ENCODE peak calls at places on chromosome 12, in four cellular contexts. Y, L, B and E are unnamed samples.

GRCh38 chr12:2456813-2457186 is 338.0 kb upstream of the FKBP4 start:
- DNase-seq in L (no peak), Y (no peak), B (no peak), E (no peak)

GRCh38 chr12:11553871-11554533 is 95.5 kb upstream of the ETV6 start:
- DNase-seq in B (no peak), Y (peak; percentile 71), L (peak; percentile 36), E (no peak)

GRCh38 chr12:55797550-55797949 is 20.0 kb downstream of the SARNP start:
- DNase-seq in B (no peak), L (no peak), Y (no peak), E (no peak)

GRCh38 chr12:52363111-52363679 is 4.1 kb downstream of the KRT85 start:
- DNase-seq in B (no peak), L (no peak), Y (no peak), E (no peak)

GRCh38 chr12:128920468-128920867 is 67.2 kb downstream of the GLT1D1 start:
- DNase-seq in B (no peak), Y (peak; percentile 54), L (no peak), E (peak; percentile 23)

GRCh38 chr12:106178582-106178981 is 39.8 kb upstream of the NUAK1 start:
- DNase-seq in Y (no peak), B (no peak), L (no peak), E (no peak)

GRCh38 chr12:118256352-118256751 is 116.4 kb downstream of the TAOK3 start:
- DNase-seq in Y (no peak), B (no peak), L (no peak), E (no peak)

GRCh38 chr12:47216150-47216677 is 136.5 kb upstream of the AMIGO2 start:
- DNase-seq in L (no peak), Y (no peak), B (no peak), E (no peak)

GRCh38 chr12:115323223-115323905 is 639.4 kb upstream of the TBX3 start:
- DNase-seq in B (no peak), Y (no peak), L (no peak), E (no peak)

GRCh38 chr12:88035271-88035906 is 6.2 kb upstream of the C12orf50 start:
- DNase-seq in Y (peak; percentile 94), L (peak; percentile 86), B (peak; percentile 89), E (peak; percentile 91)

GRCh38 chr12:78674311-78675085 is 190.1 kb upstream of the SYT1 start:
- DNase-seq in L (no peak), B (no peak), Y (no peak), E (no peak)

GRCh38 chr12:24839268-24839791 is 109.6 kb downstream of the BCAT1 start:
- DNase-seq in B (no peak), Y (no peak), L (no peak), E (no peak)

GRCh38 chr12:4454315-4454860 is 8.8 kb upstream of the FGF6 start:
- DNase-seq in Y (no peak), B (no peak), L (no peak), E (no peak)

GRCh38 chr12:107418976-107419375 is 266.6 kb upstream of the PWP1 start:
- DNase-seq in Y (no peak), L (no peak), B (no peak), E (no peak)

GRCh38 chr12:101967506-101967905 is 90.1 kb downstream of the DRAM1 start:
- DNase-seq in B (no peak), Y (no peak), L (no peak), E (no peak)

GRCh38 chr12:52615208-52615868 is 3.0 kb downstream of the KRT73 start:
- DNase-seq in Y (no peak), L (no peak), B (no peak), E (no peak)

GRCh38 chr12:104291867-104292524 is 11.5 kb upstream of the EID3 start:
- DNase-seq in Y (no peak), B (no peak), L (no peak), E (no peak)

GRCh38 chr12:69419701-69420100 is 50.5 kb upstream of the FRS2 start:
- DNase-seq in Y (no peak), L (no peak), B (no peak), E (no peak)

GRCh38 chr12:15830538-15830937 is 41.4 kb upstream of the EPS8 start:
- DNase-seq in Y (no peak), L (no peak), B (no peak), E (no peak)

GRCh38 chr12:91618281-91618680 is 435.7 kb upstream of the DCN start:
- DNase-seq in B (no peak), Y (no peak), L (no peak), E (no peak)

GRCh38 chr12:60501124-60501729 is 905.4 kb downstream of the SLC16A7 start:
- DNase-seq in L (no peak), B (no peak), Y (peak; percentile 18), E (no peak)

GRCh38 chr12:116606397-116606796 is 47.2 kb downstream of the MAP1LC3B2 start:
- DNase-seq in B (no peak), Y (no peak), L (no peak), E (no peak)

GRCh38 chr12:31732926-31733548 is 4.2 kb upstream of the AMN1 start:
- DNase-seq in L (peak; percentile 42), B (no peak), Y (peak; percentile 64), E (no peak)

GRCh38 chr12:42296503-42297109 is 29.3 kb downstream of the ZCRB1 start:
- DNase-seq in Y (no peak), L (no peak), B (no peak), E (no peak)

GRCh38 chr12:8658361-8658760 is 4.3 kb downstream of the MFAP5 start:
- DNase-seq in Y (no peak), B (no peak), L (no peak), E (no peak)

GRCh38 chr12:115468087-115468510 is 784.1 kb upstream of the TBX3 start:
- DNase-seq in L (peak; percentile 26), Y (peak; percentile 87), B (no peak), E (no peak)

GRCh38 chr12:130192667-130193345 is 30.5 kb downstream of the FZD10 start:
- DNase-seq in B (no peak), Y (no peak), L (peak; percentile 28), E (no peak)

GRCh38 chr12:47730341-47730744 is 5.1 kb upstream of the ENDOU start:
- DNase-seq in B (no peak), L (no peak), Y (no peak), E (no peak)

GRCh38 chr12:38919191-38919590 is 13.8 kb upstream of the CPNE8 start:
- DNase-seq in L (no peak), B (no peak), Y (no peak), E (no peak)

GRCh38 chr12:105957058-105957457 is 181.7 kb downstream of the NUAK1 start:
- DNase-seq in L (no peak), B (no peak), Y (no peak), E (no peak)

GRCh38 chr12:132413931-132414588 is 75.9 kb upstream of the FBRSL1 start:
- DNase-seq in L (peak; percentile 71), Y (peak; percentile 43), B (no peak), E (no peak)

GRCh38 chr12:34388636-34389377 is 366.5 kb downstream of the ALG10 start:
- DNase-seq in L (no peak), Y (no peak), B (no peak), E (no peak)

GRCh38 chr12:121787063-121787774 is 6.3 kb downstream of the RHOF start:
- DNase-seq in B (no peak), Y (no peak), L (no peak), E (no peak)

GRCh38 chr12:75986001-75986739 is 45.4 kb downstream of the PHLDA1 start:
- DNase-seq in L (no peak), Y (peak; percentile 36), B (no peak), E (no peak)

GRCh38 chr12:24084800-24085199 is 135.3 kb upstream of the SOX5 start:
- DNase-seq in L (no peak), B (no peak), Y (no peak), E (no peak)

GRCh38 chr12:89075890-89076591 is 276.3 kb downstream of the DUSP6 start:
- DNase-seq in B (no peak), Y (no peak), L (no peak), E (no peak)